ENCODE peak calls at places on chromosome 9, in nine cellular contexts. One of them, this sample, is unnamed.
A peak's percentile ranks its signal among the peaks of the same experiment; 100 is the strongest.

GRCh38 chr9:93089024-93089423 is 7.0 kb upstream of the CARD19 start:
- DNase-seq in activated CD4-positive, alpha-beta T cell treated with anti-CD3 and anti-CD28 coated beads for 4 hours: no peak
- DNase-seq in cortex of kidney: no peak
- DNase-seq in ELF-1: no peak
- DNase-seq in AG04450: no peak
- DNase-seq in NCI-H187 treated with DMSO at 0.1 percent for 48 hours: no peak
- DNase-seq in occipital lobe: no peak
- DNase-seq in fibroblast of lung: no peak
- DNase-seq in stimulated activated CD4-positive, alpha-beta T cell treated with anti-CD3 and anti-CD28 coated beads, Interleukin-12 subunit alpha, Interleukin-12 subunit beta, amount 100 ng/mL, for 48 hours: no peak
- DNase-seq in this sample: no peak

GRCh38 chr9:96222132-96222531 is 79.8 kb downstream of the HSD17B3 start:
- DNase-seq in activated CD4-positive, alpha-beta T cell treated with anti-CD3 and anti-CD28 coated beads for 4 hours: no peak
- DNase-seq in cortex of kidney: no peak
- DNase-seq in ELF-1: peak; percentile 27
- DNase-seq in AG04450: no peak
- DNase-seq in NCI-H187 treated with DMSO at 0.1 percent for 48 hours: no peak
- DNase-seq in occipital lobe: no peak
- DNase-seq in fibroblast of lung: peak; percentile 15
- DNase-seq in stimulated activated CD4-positive, alpha-beta T cell treated with anti-CD3 and anti-CD28 coated beads, Interleukin-12 subunit alpha, Interleukin-12 subunit beta, amount 100 ng/mL, for 48 hours: no peak
- DNase-seq in this sample: no peak

GRCh38 chr9:72349911-72350310 is 15.1 kb downstream of the ZFAND5 start:
- DNase-seq in activated CD4-positive, alpha-beta T cell treated with anti-CD3 and anti-CD28 coated beads for 4 hours: no peak
- DNase-seq in cortex of kidney: no peak
- DNase-seq in ELF-1: no peak
- DNase-seq in AG04450: no peak
- DNase-seq in NCI-H187 treated with DMSO at 0.1 percent for 48 hours: no peak
- DNase-seq in occipital lobe: no peak
- DNase-seq in fibroblast of lung: no peak
- DNase-seq in stimulated activated CD4-positive, alpha-beta T cell treated with anti-CD3 and anti-CD28 coated beads, Interleukin-12 subunit alpha, Interleukin-12 subunit beta, amount 100 ng/mL, for 48 hours: no peak
- DNase-seq in this sample: no peak

GRCh38 chr9:123434619-123435240 is 78.7 kb downstream of the CRB2 start:
- DNase-seq in activated CD4-positive, alpha-beta T cell treated with anti-CD3 and anti-CD28 coated beads for 4 hours: no peak
- DNase-seq in cortex of kidney: no peak
- DNase-seq in ELF-1: peak; percentile 77
- DNase-seq in AG04450: no peak
- DNase-seq in NCI-H187 treated with DMSO at 0.1 percent for 48 hours: no peak
- DNase-seq in occipital lobe: no peak
- DNase-seq in fibroblast of lung: no peak
- DNase-seq in stimulated activated CD4-positive, alpha-beta T cell treated with anti-CD3 and anti-CD28 coated beads, Interleukin-12 subunit alpha, Interleukin-12 subunit beta, amount 100 ng/mL, for 48 hours: no peak
- DNase-seq in this sample: no peak

GRCh38 chr9:84436386-84437114 is 96.0 kb upstream of the SLC28A3 start:
- DNase-seq in activated CD4-positive, alpha-beta T cell treated with anti-CD3 and anti-CD28 coated beads for 4 hours: no peak
- DNase-seq in cortex of kidney: no peak
- DNase-seq in ELF-1: no peak
- DNase-seq in AG04450: no peak
- DNase-seq in NCI-H187 treated with DMSO at 0.1 percent for 48 hours: no peak
- DNase-seq in occipital lobe: no peak
- DNase-seq in fibroblast of lung: no peak
- DNase-seq in stimulated activated CD4-positive, alpha-beta T cell treated with anti-CD3 and anti-CD28 coated beads, Interleukin-12 subunit alpha, Interleukin-12 subunit beta, amount 100 ng/mL, for 48 hours: no peak
- DNase-seq in this sample: no peak

GRCh38 chr9:16626577-16627130 is 243.8 kb downstream of the BNC2 start:
- DNase-seq in activated CD4-positive, alpha-beta T cell treated with anti-CD3 and anti-CD28 coated beads for 4 hours: no peak
- DNase-seq in cortex of kidney: no peak
- DNase-seq in ELF-1: peak; percentile 76
- DNase-seq in AG04450: peak; percentile 45
- DNase-seq in NCI-H187 treated with DMSO at 0.1 percent for 48 hours: no peak
- DNase-seq in occipital lobe: no peak
- DNase-seq in fibroblast of lung: peak; percentile 86
- DNase-seq in stimulated activated CD4-positive, alpha-beta T cell treated with anti-CD3 and anti-CD28 coated beads, Interleukin-12 subunit alpha, Interleukin-12 subunit beta, amount 100 ng/mL, for 48 hours: no peak
- DNase-seq in this sample: peak; percentile 62

GRCh38 chr9:101026824-101027223 is 1.7 kb upstream of the PLPPR1 start:
- DNase-seq in activated CD4-positive, alpha-beta T cell treated with anti-CD3 and anti-CD28 coated beads for 4 hours: no peak
- DNase-seq in cortex of kidney: no peak
- DNase-seq in ELF-1: peak; percentile 3
- DNase-seq in AG04450: no peak
- DNase-seq in NCI-H187 treated with DMSO at 0.1 percent for 48 hours: no peak
- DNase-seq in occipital lobe: no peak
- DNase-seq in fibroblast of lung: no peak
- DNase-seq in stimulated activated CD4-positive, alpha-beta T cell treated with anti-CD3 and anti-CD28 coated beads, Interleukin-12 subunit alpha, Interleukin-12 subunit beta, amount 100 ng/mL, for 48 hours: no peak
- DNase-seq in this sample: no peak

GRCh38 chr9:113901196-113901818 is 25.2 kb downstream of the ZNF618 start:
- DNase-seq in activated CD4-positive, alpha-beta T cell treated with anti-CD3 and anti-CD28 coated beads for 4 hours: no peak
- DNase-seq in cortex of kidney: no peak
- DNase-seq in ELF-1: no peak
- DNase-seq in AG04450: no peak
- DNase-seq in NCI-H187 treated with DMSO at 0.1 percent for 48 hours: no peak
- DNase-seq in occipital lobe: no peak
- DNase-seq in fibroblast of lung: no peak
- DNase-seq in stimulated activated CD4-positive, alpha-beta T cell treated with anti-CD3 and anti-CD28 coated beads, Interleukin-12 subunit alpha, Interleukin-12 subunit beta, amount 100 ng/mL, for 48 hours: no peak
- DNase-seq in this sample: no peak

GRCh38 chr9:120348951-120349429 is 231.0 kb downstream of the CDK5RAP2 start:
- DNase-seq in activated CD4-positive, alpha-beta T cell treated with anti-CD3 and anti-CD28 coated beads for 4 hours: no peak
- DNase-seq in cortex of kidney: no peak
- DNase-seq in ELF-1: peak; percentile 83
- DNase-seq in AG04450: no peak
- DNase-seq in NCI-H187 treated with DMSO at 0.1 percent for 48 hours: no peak
- DNase-seq in occipital lobe: peak; percentile 10
- DNase-seq in fibroblast of lung: peak; percentile 63
- DNase-seq in stimulated activated CD4-positive, alpha-beta T cell treated with anti-CD3 and anti-CD28 coated beads, Interleukin-12 subunit alpha, Interleukin-12 subunit beta, amount 100 ng/mL, for 48 hours: no peak
- DNase-seq in this sample: no peak

GRCh38 chr9:83266618-83267543 is 203.9 kb upstream of the RASEF start:
- DNase-seq in activated CD4-positive, alpha-beta T cell treated with anti-CD3 and anti-CD28 coated beads for 4 hours: no peak
- DNase-seq in cortex of kidney: no peak
- DNase-seq in ELF-1: no peak
- DNase-seq in AG04450: no peak
- DNase-seq in NCI-H187 treated with DMSO at 0.1 percent for 48 hours: no peak
- DNase-seq in occipital lobe: no peak
- DNase-seq in fibroblast of lung: no peak
- DNase-seq in stimulated activated CD4-positive, alpha-beta T cell treated with anti-CD3 and anti-CD28 coated beads, Interleukin-12 subunit alpha, Interleukin-12 subunit beta, amount 100 ng/mL, for 48 hours: no peak
- DNase-seq in this sample: no peak

GRCh38 chr9:14692918-14693861 is at the start of gene ZDHHC21:
- DNase-seq in activated CD4-positive, alpha-beta T cell treated with anti-CD3 and anti-CD28 coated beads for 4 hours: peak; percentile 49
- DNase-seq in cortex of kidney: peak; percentile 14
- DNase-seq in ELF-1: peak; percentile 61
- DNase-seq in AG04450: no peak
- DNase-seq in NCI-H187 treated with DMSO at 0.1 percent for 48 hours: no peak
- DNase-seq in occipital lobe: peak; percentile 77
- DNase-seq in fibroblast of lung: peak; percentile 48
- DNase-seq in stimulated activated CD4-positive, alpha-beta T cell treated with anti-CD3 and anti-CD28 coated beads, Interleukin-12 subunit alpha, Interleukin-12 subunit beta, amount 100 ng/mL, for 48 hours: peak; percentile 57
- DNase-seq in this sample: no peak

GRCh38 chr9:18396102-18396728 is 77.7 kb upstream of the ADAMTSL1 start:
- DNase-seq in activated CD4-positive, alpha-beta T cell treated with anti-CD3 and anti-CD28 coated beads for 4 hours: no peak
- DNase-seq in cortex of kidney: no peak
- DNase-seq in ELF-1: no peak
- DNase-seq in AG04450: no peak
- DNase-seq in NCI-H187 treated with DMSO at 0.1 percent for 48 hours: no peak
- DNase-seq in occipital lobe: no peak
- DNase-seq in fibroblast of lung: peak; percentile 17
- DNase-seq in stimulated activated CD4-positive, alpha-beta T cell treated with anti-CD3 and anti-CD28 coated beads, Interleukin-12 subunit alpha, Interleukin-12 subunit beta, amount 100 ng/mL, for 48 hours: no peak
- DNase-seq in this sample: no peak

GRCh38 chr9:18747590-18747989 is 273.6 kb downstream of the ADAMTSL1 start:
- DNase-seq in activated CD4-positive, alpha-beta T cell treated with anti-CD3 and anti-CD28 coated beads for 4 hours: no peak
- DNase-seq in cortex of kidney: no peak
- DNase-seq in ELF-1: no peak
- DNase-seq in AG04450: no peak
- DNase-seq in NCI-H187 treated with DMSO at 0.1 percent for 48 hours: no peak
- DNase-seq in occipital lobe: no peak
- DNase-seq in fibroblast of lung: peak; percentile 26
- DNase-seq in stimulated activated CD4-positive, alpha-beta T cell treated with anti-CD3 and anti-CD28 coated beads, Interleukin-12 subunit alpha, Interleukin-12 subunit beta, amount 100 ng/mL, for 48 hours: no peak
- DNase-seq in this sample: no peak

GRCh38 chr9:110033869-110034268 is 174.1 kb downstream of the C9orf152 start:
- DNase-seq in activated CD4-positive, alpha-beta T cell treated with anti-CD3 and anti-CD28 coated beads for 4 hours: no peak
- DNase-seq in cortex of kidney: no peak
- DNase-seq in ELF-1: no peak
- DNase-seq in AG04450: no peak
- DNase-seq in NCI-H187 treated with DMSO at 0.1 percent for 48 hours: no peak
- DNase-seq in occipital lobe: no peak
- DNase-seq in fibroblast of lung: no peak
- DNase-seq in stimulated activated CD4-positive, alpha-beta T cell treated with anti-CD3 and anti-CD28 coated beads, Interleukin-12 subunit alpha, Interleukin-12 subunit beta, amount 100 ng/mL, for 48 hours: no peak
- DNase-seq in this sample: no peak

GRCh38 chr9:92650839-92651621 is 18.9 kb downstream of the IPPK start:
- DNase-seq in activated CD4-positive, alpha-beta T cell treated with anti-CD3 and anti-CD28 coated beads for 4 hours: no peak
- DNase-seq in cortex of kidney: no peak
- DNase-seq in ELF-1: no peak
- DNase-seq in AG04450: no peak
- DNase-seq in NCI-H187 treated with DMSO at 0.1 percent for 48 hours: no peak
- DNase-seq in occipital lobe: peak; percentile 21
- DNase-seq in fibroblast of lung: no peak
- DNase-seq in stimulated activated CD4-positive, alpha-beta T cell treated with anti-CD3 and anti-CD28 coated beads, Interleukin-12 subunit alpha, Interleukin-12 subunit beta, amount 100 ng/mL, for 48 hours: no peak
- DNase-seq in this sample: no peak

GRCh38 chr9:97510797-97511761 is 9.6 kb downstream of the TMOD1 start:
- DNase-seq in activated CD4-positive, alpha-beta T cell treated with anti-CD3 and anti-CD28 coated beads for 4 hours: no peak
- DNase-seq in cortex of kidney: no peak
- DNase-seq in ELF-1: no peak
- DNase-seq in AG04450: peak; percentile 53
- DNase-seq in NCI-H187 treated with DMSO at 0.1 percent for 48 hours: no peak
- DNase-seq in occipital lobe: no peak
- DNase-seq in fibroblast of lung: peak; percentile 56
- DNase-seq in stimulated activated CD4-positive, alpha-beta T cell treated with anti-CD3 and anti-CD28 coated beads, Interleukin-12 subunit alpha, Interleukin-12 subunit beta, amount 100 ng/mL, for 48 hours: no peak
- DNase-seq in this sample: peak; percentile 71

GRCh38 chr9:111659706-111660105 is 1.7 kb upstream of the GNG10 start:
- DNase-seq in activated CD4-positive, alpha-beta T cell treated with anti-CD3 and anti-CD28 coated beads for 4 hours: no peak
- DNase-seq in cortex of kidney: no peak
- DNase-seq in ELF-1: no peak
- DNase-seq in AG04450: no peak
- DNase-seq in NCI-H187 treated with DMSO at 0.1 percent for 48 hours: no peak
- DNase-seq in occipital lobe: no peak
- DNase-seq in fibroblast of lung: no peak
- DNase-seq in stimulated activated CD4-positive, alpha-beta T cell treated with anti-CD3 and anti-CD28 coated beads, Interleukin-12 subunit alpha, Interleukin-12 subunit beta, amount 100 ng/mL, for 48 hours: no peak
- DNase-seq in this sample: no peak

GRCh38 chr9:113661074-113661473 is 197.5 kb downstream of the RGS3 start:
- DNase-seq in activated CD4-positive, alpha-beta T cell treated with anti-CD3 and anti-CD28 coated beads for 4 hours: no peak
- DNase-seq in cortex of kidney: no peak
- DNase-seq in ELF-1: no peak
- DNase-seq in AG04450: no peak
- DNase-seq in NCI-H187 treated with DMSO at 0.1 percent for 48 hours: no peak
- DNase-seq in occipital lobe: no peak
- DNase-seq in fibroblast of lung: no peak
- DNase-seq in stimulated activated CD4-positive, alpha-beta T cell treated with anti-CD3 and anti-CD28 coated beads, Interleukin-12 subunit alpha, Interleukin-12 subunit beta, amount 100 ng/mL, for 48 hours: no peak
- DNase-seq in this sample: no peak

GRCh38 chr9:109297899-109298298 is 23.0 kb downstream of the EPB41L4B start:
- DNase-seq in activated CD4-positive, alpha-beta T cell treated with anti-CD3 and anti-CD28 coated beads for 4 hours: no peak
- DNase-seq in cortex of kidney: no peak
- DNase-seq in ELF-1: no peak
- DNase-seq in AG04450: no peak
- DNase-seq in NCI-H187 treated with DMSO at 0.1 percent for 48 hours: no peak
- DNase-seq in occipital lobe: no peak
- DNase-seq in fibroblast of lung: peak; percentile 35
- DNase-seq in stimulated activated CD4-positive, alpha-beta T cell treated with anti-CD3 and anti-CD28 coated beads, Interleukin-12 subunit alpha, Interleukin-12 subunit beta, amount 100 ng/mL, for 48 hours: no peak
- DNase-seq in this sample: no peak

GRCh38 chr9:35691757-35692301 is 2.1 kb upstream of the TPM2 start:
- DNase-seq in activated CD4-positive, alpha-beta T cell treated with anti-CD3 and anti-CD28 coated beads for 4 hours: no peak
- DNase-seq in cortex of kidney: no peak
- DNase-seq in ELF-1: peak; percentile 30
- DNase-seq in AG04450: no peak
- DNase-seq in NCI-H187 treated with DMSO at 0.1 percent for 48 hours: no peak
- DNase-seq in occipital lobe: no peak
- DNase-seq in fibroblast of lung: no peak
- DNase-seq in stimulated activated CD4-positive, alpha-beta T cell treated with anti-CD3 and anti-CD28 coated beads, Interleukin-12 subunit alpha, Interleukin-12 subunit beta, amount 100 ng/mL, for 48 hours: no peak
- DNase-seq in this sample: no peak

GRCh38 chr9:123081824-123082223 is 48.4 kb downstream of the GPR21 start:
- DNase-seq in activated CD4-positive, alpha-beta T cell treated with anti-CD3 and anti-CD28 coated beads for 4 hours: peak; percentile 26
- DNase-seq in cortex of kidney: no peak
- DNase-seq in ELF-1: peak; percentile 34
- DNase-seq in AG04450: no peak
- DNase-seq in NCI-H187 treated with DMSO at 0.1 percent for 48 hours: no peak
- DNase-seq in occipital lobe: no peak
- DNase-seq in fibroblast of lung: peak; percentile 58
- DNase-seq in stimulated activated CD4-positive, alpha-beta T cell treated with anti-CD3 and anti-CD28 coated beads, Interleukin-12 subunit alpha, Interleukin-12 subunit beta, amount 100 ng/mL, for 48 hours: no peak
- DNase-seq in this sample: peak; percentile 33

GRCh38 chr9:85978496-85978895 is 37.5 kb downstream of the NAA35 start:
- DNase-seq in activated CD4-positive, alpha-beta T cell treated with anti-CD3 and anti-CD28 coated beads for 4 hours: no peak
- DNase-seq in cortex of kidney: no peak
- DNase-seq in ELF-1: no peak
- DNase-seq in AG04450: peak; percentile 1
- DNase-seq in NCI-H187 treated with DMSO at 0.1 percent for 48 hours: no peak
- DNase-seq in occipital lobe: no peak
- DNase-seq in fibroblast of lung: peak; percentile 52
- DNase-seq in stimulated activated CD4-positive, alpha-beta T cell treated with anti-CD3 and anti-CD28 coated beads, Interleukin-12 subunit alpha, Interleukin-12 subunit beta, amount 100 ng/mL, for 48 hours: no peak
- DNase-seq in this sample: no peak

GRCh38 chr9:93071464-93071863 is 13.0 kb downstream of the SUSD3 start:
- DNase-seq in activated CD4-positive, alpha-beta T cell treated with anti-CD3 and anti-CD28 coated beads for 4 hours: no peak
- DNase-seq in cortex of kidney: no peak
- DNase-seq in ELF-1: peak; percentile 54
- DNase-seq in AG04450: no peak
- DNase-seq in NCI-H187 treated with DMSO at 0.1 percent for 48 hours: no peak
- DNase-seq in occipital lobe: no peak
- DNase-seq in fibroblast of lung: peak; percentile 55
- DNase-seq in stimulated activated CD4-positive, alpha-beta T cell treated with anti-CD3 and anti-CD28 coated beads, Interleukin-12 subunit alpha, Interleukin-12 subunit beta, amount 100 ng/mL, for 48 hours: no peak
- DNase-seq in this sample: no peak

This sample was measured in glomerular endothelial cell.